ENCODE peak calls at places on chromosomes 3 and 15, in six cellular contexts. H is adrenal gland, N is spleen, E is A549, C is heart left ventricle, B is uterus. X is an unnamed sample. For H3K4me1 and H3K9me3, the result is how much of the 10 kb centered on the place peaks cover.

GRCh38 chr15:64351265-64351664 is 4.7 kb downstream of the CSNK1G1 start:
- DNase-seq in H (no peak), N (no peak), E (no peak), C (no peak), B (no peak), X (no peak)

GRCh38 chr15:55290361-55291057 is 896 bp upstream of the RAB27A start:
- DNase-seq in H (peak), N (peak), E (peak), C (peak), B (peak), X (peak)

GRCh38 chr15:93974804-93975481 is 256.4 kb upstream of the MCTP2 start:
- DNase-seq in H (no peak), N (no peak), E (peak), C (no peak), B (peak), X (no peak)

GRCh38 chr3:146250449-146251382 is at the start of gene PLSCR4:
- DNase-seq in H (peak), N (peak), E (peak), C (peak), B (peak), X (no peak)

GRCh38 chr15:74383286-74383685 is 15.8 kb upstream of the CYP11A1 start:
- DNase-seq in H (no peak), N (peak), E (no peak), C (no peak), B (no peak), X (no peak)

GRCh38 chr15:80888846-80889245 is 100.8 kb downstream of the MESD start:
- DNase-seq in H (no peak), N (no peak), E (no peak), C (no peak), B (no peak), X (no peak)

GRCh38 chr3:44682182-44682896 is 30.1 kb upstream of the ZNF502 start:
- DNase-seq in H (no peak), N (no peak), E (no peak), C (no peak), B (no peak), X (no peak)

GRCh38 chr3:157442729-157443128 is 6.1 kb downstream of the PTX3 start:
- DNase-seq in H (no peak), N (no peak), E (no peak), C (no peak), B (no peak), X (no peak)

GRCh38 chr3:187967982-187968381 is 186.0 kb upstream of the LPP start:
- DNase-seq in H (peak), N (no peak), E (no peak), C (no peak), B (no peak), X (no peak)

GRCh38 chr3:156631323-156631722 is 43.1 kb upstream of the TIPARP start:
- DNase-seq in H (no peak), N (no peak), E (no peak), C (no peak), B (no peak), X (no peak)

GRCh38 chr3:108488631-108489030 is 21.8 kb downstream of the MYH15 start:
- DNase-seq in H (no peak), N (no peak), E (no peak), C (no peak), B (no peak), X (no peak)

GRCh38 chr3:50192689-50193141 is 1.3 kb downstream of the GNAT1 start:
- DNase-seq in H (peak), N (peak), E (peak), C (peak), B (peak), X (no peak)
- H3K4me1 ChIP-seq in H (under half), N (under half), E (under half), C (under half), B (under half), X (under half)

DNA sequence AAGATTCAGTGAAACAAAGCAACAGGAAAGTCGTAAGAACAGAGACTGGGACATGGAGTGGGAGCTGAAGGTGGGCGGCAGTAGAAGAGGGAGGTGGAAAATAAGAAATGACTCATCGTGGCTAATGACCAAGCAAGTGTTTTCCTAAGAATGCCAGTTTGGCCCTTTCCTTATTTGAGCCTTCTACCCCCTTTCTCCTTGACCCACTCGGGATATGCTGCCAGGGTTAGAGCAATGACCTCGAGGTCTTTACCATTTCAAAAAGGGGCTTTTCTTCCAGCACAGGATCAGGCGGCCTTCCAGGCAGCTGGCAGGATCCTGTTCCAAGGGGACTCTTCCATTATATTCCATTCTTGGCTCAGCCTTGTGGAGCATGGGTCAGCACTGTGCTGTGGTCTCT is 241.1 kb downstream of the RYR3 start:
- DNase-seq in H (no peak), N (no peak), E (no peak), C (no peak), B (no peak), X (no peak)
- H3K9me3 ChIP-seq in H (under half), N (under half), E (under half), C (under half), B (under half), X (under half)

DNA sequence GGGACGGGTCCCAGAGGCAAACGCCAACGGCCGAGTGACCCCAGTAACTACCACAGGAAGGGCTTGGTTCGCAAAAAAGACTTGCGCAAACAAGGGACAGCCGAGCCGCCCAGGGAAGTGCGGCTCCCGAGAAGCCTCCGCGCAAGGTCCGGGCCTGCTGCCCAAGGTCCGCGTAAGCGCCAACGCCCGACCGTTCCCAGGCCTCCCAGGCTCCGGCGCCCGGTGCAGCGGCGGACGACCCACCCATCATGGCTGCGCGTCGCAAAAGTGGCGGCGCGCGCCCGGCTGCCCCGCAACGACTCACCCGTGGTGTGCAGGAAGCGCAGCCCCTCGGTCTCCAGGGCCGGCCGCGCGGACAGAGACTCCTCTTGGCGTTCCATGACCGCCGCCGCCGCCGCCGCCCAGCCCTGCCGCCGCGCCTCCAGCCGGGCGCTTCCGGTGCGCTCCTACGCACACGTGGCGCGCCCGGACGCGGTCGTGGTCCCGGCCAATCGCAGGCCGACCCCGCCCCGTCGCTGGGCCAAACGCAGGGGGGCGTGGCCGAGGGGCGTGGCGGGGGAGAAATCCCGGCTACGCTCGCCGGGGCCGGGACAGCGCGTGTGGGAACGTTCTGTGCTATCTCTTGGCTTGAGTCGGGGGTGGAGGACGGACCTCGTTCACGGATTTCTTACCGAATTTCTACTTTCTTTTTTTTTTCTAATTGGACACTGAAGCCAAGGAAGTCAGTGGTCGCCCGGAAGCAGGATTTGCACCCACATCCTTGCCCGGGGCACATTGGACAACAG is at the start of gene SELENOS:
- DNase-seq in H (peak), N (peak), E (peak), C (peak), B (peak), X (no peak)
- TF ChIP-seq POLR2A in H (peak), N (peak), E (peak), C (peak), B (peak), X (peak)

GRCh38 chr3:150372320-150373118 is 35.6 kb upstream of the TSC22D2 start:
- DNase-seq in H (no peak), N (no peak), E (peak), C (no peak), B (no peak), X (no peak)
- H3K4me1 ChIP-seq in H (under half), N (under half), E (half or more), C (under half), B (under half), X (under half)

GRCh38 chr15:26314577-26314976 is 451.4 kb upstream of the ATP10A start:
- DNase-seq in H (no peak), N (no peak), E (no peak), C (no peak), B (no peak), X (no peak)

DNA sequence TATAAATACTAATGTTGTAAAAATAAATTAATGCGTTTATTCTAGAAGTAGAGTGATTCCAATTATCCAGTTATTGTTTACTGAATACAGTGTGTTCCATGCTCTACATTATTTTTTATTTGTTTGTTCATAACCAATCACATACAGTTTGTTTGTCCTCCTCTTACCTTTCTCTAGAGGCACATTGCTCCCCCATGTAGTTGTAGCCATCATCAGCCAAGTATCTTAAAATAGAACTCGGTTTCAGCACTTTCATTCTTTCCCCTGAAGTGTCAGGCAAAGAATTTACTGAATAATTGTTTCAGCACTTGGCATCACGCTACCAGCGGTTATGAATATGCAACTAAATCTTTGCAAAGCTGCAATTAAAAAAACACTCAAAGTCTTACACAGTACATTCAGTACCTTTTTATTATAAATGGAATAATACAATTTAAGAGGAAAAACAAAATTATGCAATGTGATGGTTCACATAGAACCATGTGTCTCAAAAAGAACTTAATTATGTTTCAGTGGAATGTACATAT is 448.6 kb upstream of the ATP10A start:
- DNase-seq in H (no peak), N (no peak), E (no peak), C (no peak), B (no peak), X (no peak)
- H3K9me3 ChIP-seq in H (under half), N (half or more), E (under half), C (under half), B (under half), X (under half)